ENCODE peak calls at places on chromosome 22, in eight cellular contexts. One of them, this sample, is unnamed.

GRCh38 chr22:36726007-36726380 is 22.4 kb upstream of the CACNG2 start:
- DNase-seq in neural progenitor cell: no peak
- DNase-seq in naive thymus-derived CD4-positive, alpha-beta T cell: no peak
- DNase-seq in adipocyte: no peak
- DNase-seq in neuronal stem cell: no peak
- DNase-seq in IMR-90: no peak
- DNase-seq in ovary: no peak
- DNase-seq in aorta: no peak
- DNase-seq in this sample: peak; percentile 22

GRCh38 chr22:18965526-18966421 is 29.7 kb upstream of the PRODH start:
- DNase-seq in neural progenitor cell: no peak
- DNase-seq in naive thymus-derived CD4-positive, alpha-beta T cell: no peak
- DNase-seq in adipocyte: no peak
- DNase-seq in neuronal stem cell: no peak
- DNase-seq in IMR-90: no peak
- DNase-seq in ovary: no peak
- DNase-seq in aorta: peak; percentile 26
- DNase-seq in this sample: peak; percentile 43

GRCh38 chr22:45892681-45893461 is 84.1 kb downstream of the WNT7B start:
- DNase-seq in neural progenitor cell: no peak
- DNase-seq in naive thymus-derived CD4-positive, alpha-beta T cell: no peak
- DNase-seq in adipocyte: no peak
- DNase-seq in neuronal stem cell: no peak
- DNase-seq in IMR-90: no peak
- DNase-seq in ovary: no peak
- DNase-seq in aorta: peak; percentile 27
- DNase-seq in this sample: no peak

GRCh38 chr22:24423519-24424000 is 3.8 kb upstream of the ADORA2A start:
- DNase-seq in neural progenitor cell: peak; percentile 81
- DNase-seq in naive thymus-derived CD4-positive, alpha-beta T cell: peak; percentile 75
- DNase-seq in adipocyte: peak; percentile 80
- DNase-seq in neuronal stem cell: peak; percentile 57
- DNase-seq in IMR-90: no peak
- DNase-seq in ovary: peak; percentile 56
- DNase-seq in aorta: peak; percentile 76
- DNase-seq in this sample: peak; percentile 75

GRCh38 chr22:24060375-24060788 is 49.3 kb downstream of the CABIN1 start:
- DNase-seq in neural progenitor cell: no peak
- DNase-seq in naive thymus-derived CD4-positive, alpha-beta T cell: no peak
- DNase-seq in adipocyte: peak; percentile 87
- DNase-seq in neuronal stem cell: no peak
- DNase-seq in IMR-90: peak; percentile 96
- DNase-seq in ovary: no peak
- DNase-seq in aorta: peak; percentile 65
- DNase-seq in this sample: no peak

GRCh38 chr22:46526484-46526839 is 11.0 kb downstream of the CELSR1 start:
- DNase-seq in neural progenitor cell: no peak
- DNase-seq in naive thymus-derived CD4-positive, alpha-beta T cell: no peak
- DNase-seq in adipocyte: no peak
- DNase-seq in neuronal stem cell: no peak
- DNase-seq in IMR-90: no peak
- DNase-seq in ovary: no peak
- DNase-seq in aorta: no peak
- DNase-seq in this sample: no peak

GRCh38 chr22:45242778-45243191 is 2.1 kb upstream of the KIAA0930 start:
- DNase-seq in neural progenitor cell: no peak
- DNase-seq in naive thymus-derived CD4-positive, alpha-beta T cell: no peak
- DNase-seq in adipocyte: no peak
- DNase-seq in neuronal stem cell: no peak
- DNase-seq in IMR-90: no peak
- DNase-seq in ovary: no peak
- DNase-seq in aorta: no peak
- DNase-seq in this sample: peak; percentile 58

GRCh38 chr22:48870436-48870835 is 957.2 kb downstream of the BRD1 start:
- DNase-seq in neural progenitor cell: no peak
- DNase-seq in naive thymus-derived CD4-positive, alpha-beta T cell: no peak
- DNase-seq in adipocyte: no peak
- DNase-seq in neuronal stem cell: no peak
- DNase-seq in IMR-90: no peak
- DNase-seq in ovary: no peak
- DNase-seq in aorta: no peak
- DNase-seq in this sample: peak; percentile 16

GRCh38 chr22:48649466-48649865 is 1178.2 kb downstream of the BRD1 start:
- DNase-seq in neural progenitor cell: no peak
- DNase-seq in naive thymus-derived CD4-positive, alpha-beta T cell: no peak
- DNase-seq in adipocyte: no peak
- DNase-seq in neuronal stem cell: no peak
- DNase-seq in IMR-90: no peak
- DNase-seq in ovary: no peak
- DNase-seq in aorta: no peak
- DNase-seq in this sample: no peak

GRCh38 chr22:28051091-28051786 is 132.2 kb upstream of the PITPNB start:
- DNase-seq in neural progenitor cell: peak; percentile 25
- DNase-seq in naive thymus-derived CD4-positive, alpha-beta T cell: no peak
- DNase-seq in adipocyte: no peak
- DNase-seq in neuronal stem cell: no peak
- DNase-seq in IMR-90: no peak
- DNase-seq in ovary: no peak
- DNase-seq in aorta: no peak
- DNase-seq in this sample: no peak

GRCh38 chr22:47409501-47410275 is 647.2 kb downstream of the TBC1D22A start:
- DNase-seq in neural progenitor cell: no peak
- DNase-seq in naive thymus-derived CD4-positive, alpha-beta T cell: no peak
- DNase-seq in adipocyte: no peak
- DNase-seq in neuronal stem cell: no peak
- DNase-seq in IMR-90: no peak
- DNase-seq in ovary: no peak
- DNase-seq in aorta: no peak
- DNase-seq in this sample: peak; percentile 37

GRCh38 chr22:22061085-22062077 is 78.8 kb upstream of the TOP3B start:
- DNase-seq in neural progenitor cell: no peak
- DNase-seq in naive thymus-derived CD4-positive, alpha-beta T cell: no peak
- DNase-seq in adipocyte: peak; percentile 80
- DNase-seq in neuronal stem cell: no peak
- DNase-seq in IMR-90: peak; percentile 43
- DNase-seq in ovary: peak; percentile 76
- DNase-seq in aorta: no peak
- DNase-seq in this sample: no peak

GRCh38 chr22:46107089-46107664 is 43.1 kb upstream of the PPARA start:
- DNase-seq in neural progenitor cell: no peak
- DNase-seq in naive thymus-derived CD4-positive, alpha-beta T cell: no peak
- DNase-seq in adipocyte: no peak
- DNase-seq in neuronal stem cell: no peak
- DNase-seq in IMR-90: no peak
- DNase-seq in ovary: peak; percentile 59
- DNase-seq in aorta: no peak
- DNase-seq in this sample: peak; percentile 85

DNA sequence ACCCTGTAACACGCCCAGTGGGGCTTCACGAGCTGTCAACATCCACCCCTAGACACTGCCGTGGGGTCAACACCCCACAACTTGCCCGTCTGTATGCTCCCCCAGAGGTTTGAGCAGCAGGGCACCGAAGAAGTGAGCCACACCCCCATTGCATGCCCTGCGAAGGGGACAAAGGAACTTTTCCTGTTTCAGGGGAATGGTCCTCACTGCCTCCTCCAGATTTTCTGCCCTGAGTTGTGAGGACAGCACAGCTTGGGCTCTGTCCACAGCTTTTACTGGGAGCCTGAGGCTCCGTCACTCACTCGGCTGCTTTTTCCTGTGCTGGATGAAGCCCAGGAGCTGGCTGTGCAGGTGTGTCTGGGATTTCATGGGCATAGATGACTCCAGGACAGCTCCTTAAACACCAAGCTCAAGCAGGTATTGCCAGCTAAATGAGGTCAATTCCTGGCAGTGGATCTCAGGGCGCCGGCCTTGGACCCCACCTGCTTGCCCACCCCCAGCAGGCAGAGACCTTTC is 40.2 kb upstream of the CCDC188 start:
- DNase-seq in neural progenitor cell: no peak
- DNase-seq in naive thymus-derived CD4-positive, alpha-beta T cell: no peak
- DNase-seq in adipocyte: no peak
- DNase-seq in neuronal stem cell: no peak
- DNase-seq in IMR-90: no peak
- DNase-seq in ovary: no peak
- DNase-seq in aorta: no peak
- DNase-seq in this sample: no peak
- H3K4me1 ChIP-seq in neural progenitor cell: peaks cover 9% of the 10 kb centered on the region
- H3K4me1 ChIP-seq in naive thymus-derived CD4-positive, alpha-beta T cell: no peaks in the 10 kb centered on the region
- H3K4me1 ChIP-seq in adipocyte: no peaks in the 10 kb centered on the region
- H3K4me1 ChIP-seq in neuronal stem cell: no peaks in the 10 kb centered on the region
- H3K4me1 ChIP-seq in IMR-90: no peaks in the 10 kb centered on the region
- H3K4me1 ChIP-seq in ovary: no peaks in the 10 kb centered on the region
- H3K4me1 ChIP-seq in aorta: no peaks in the 10 kb centered on the region
- H3K4me1 ChIP-seq in this sample: no peaks in the 10 kb centered on the region

GRCh38 chr22:42229455-42230149 is 40.9 kb downstream of the TCF20 start:
- DNase-seq in neural progenitor cell: no peak
- DNase-seq in naive thymus-derived CD4-positive, alpha-beta T cell: no peak
- DNase-seq in adipocyte: peak; percentile 4
- DNase-seq in neuronal stem cell: no peak
- DNase-seq in IMR-90: peak; percentile 54
- DNase-seq in ovary: peak; percentile 78
- DNase-seq in aorta: no peak
- DNase-seq in this sample: no peak

GRCh38 chr22:42233879-42234278 is 36.6 kb downstream of the TCF20 start:
- DNase-seq in neural progenitor cell: no peak
- DNase-seq in naive thymus-derived CD4-positive, alpha-beta T cell: no peak
- DNase-seq in adipocyte: no peak
- DNase-seq in neuronal stem cell: no peak
- DNase-seq in IMR-90: no peak
- DNase-seq in ovary: no peak
- DNase-seq in aorta: no peak
- DNase-seq in this sample: no peak

GRCh38 chr22:42227435-42227834 is 43.0 kb downstream of the TCF20 start:
- DNase-seq in neural progenitor cell: no peak
- DNase-seq in naive thymus-derived CD4-positive, alpha-beta T cell: no peak
- DNase-seq in adipocyte: no peak
- DNase-seq in neuronal stem cell: no peak
- DNase-seq in IMR-90: no peak
- DNase-seq in ovary: no peak
- DNase-seq in aorta: no peak
- DNase-seq in this sample: no peak

GRCh38 chr22:42231929-42232328 is 38.5 kb downstream of the TCF20 start:
- DNase-seq in neural progenitor cell: no peak
- DNase-seq in naive thymus-derived CD4-positive, alpha-beta T cell: no peak
- DNase-seq in adipocyte: no peak
- DNase-seq in neuronal stem cell: no peak
- DNase-seq in IMR-90: no peak
- DNase-seq in ovary: no peak
- DNase-seq in aorta: no peak
- DNase-seq in this sample: no peak

DNA sequence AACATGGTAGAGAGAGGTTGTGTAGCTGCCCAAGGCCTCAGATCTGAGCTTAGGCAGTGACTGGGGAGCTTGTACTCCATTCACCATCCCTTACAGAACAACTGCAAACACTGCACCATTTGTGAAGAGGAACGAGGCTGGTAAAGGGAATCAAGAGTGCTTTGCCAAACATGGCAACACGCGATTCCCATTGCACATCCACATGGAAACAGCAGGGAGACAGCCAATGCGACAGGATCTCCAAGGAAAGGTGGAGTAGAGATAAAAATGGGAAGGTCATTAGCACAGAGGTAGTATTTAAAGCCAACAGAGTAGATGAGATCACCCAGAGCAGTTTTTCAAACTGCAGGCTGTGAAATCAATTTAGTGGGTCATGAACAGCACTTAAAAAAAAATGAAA is 42.0 kb downstream of the TCF20 start:
- DNase-seq in neural progenitor cell: no peak
- DNase-seq in naive thymus-derived CD4-positive, alpha-beta T cell: no peak
- DNase-seq in adipocyte: no peak
- DNase-seq in neuronal stem cell: no peak
- DNase-seq in IMR-90: no peak
- DNase-seq in ovary: no peak
- DNase-seq in aorta: no peak
- DNase-seq in this sample: no peak
- H3K4me1 ChIP-seq in neural progenitor cell: peaks cover 5% of the 10 kb centered on the region
- H3K4me1 ChIP-seq in naive thymus-derived CD4-positive, alpha-beta T cell: peaks cover 7% of the 10 kb centered on the region
- H3K4me1 ChIP-seq in adipocyte: peaks cover 16% of the 10 kb centered on the region
- H3K4me1 ChIP-seq in neuronal stem cell: peaks cover 4% of the 10 kb centered on the region
- H3K4me1 ChIP-seq in IMR-90: peaks cover 7% of the 10 kb centered on the region
- H3K4me1 ChIP-seq in ovary: peaks cover 30% of the 10 kb centered on the region
- H3K4me1 ChIP-seq in aorta: no peaks in the 10 kb centered on the region
- H3K4me1 ChIP-seq in this sample: no peaks in the 10 kb centered on the region

DNA sequence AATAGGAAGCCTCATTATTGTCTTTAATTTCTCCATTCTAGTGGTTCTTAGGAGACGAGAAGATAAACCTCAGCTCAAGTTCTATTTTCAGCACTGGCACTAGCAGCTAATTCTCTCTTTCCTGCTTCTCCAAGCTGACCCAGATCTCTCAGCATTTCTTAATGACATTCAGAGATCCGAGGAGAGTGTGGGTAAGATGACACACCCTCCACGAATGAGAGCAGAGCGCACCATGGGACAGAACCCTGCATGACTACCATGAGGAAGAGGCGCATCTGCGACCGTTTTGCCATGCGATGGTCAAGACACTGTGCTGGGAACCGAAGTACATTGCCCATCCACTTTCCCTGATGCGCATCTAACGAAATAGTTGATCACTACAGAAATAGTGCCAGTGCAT is 241.8 kb downstream of the LARGE1 start:
- DNase-seq in neural progenitor cell: no peak
- DNase-seq in naive thymus-derived CD4-positive, alpha-beta T cell: no peak
- DNase-seq in adipocyte: no peak
- DNase-seq in neuronal stem cell: no peak
- DNase-seq in IMR-90: no peak
- DNase-seq in ovary: no peak
- DNase-seq in aorta: no peak
- DNase-seq in this sample: no peak
- H3K4me1 ChIP-seq in neural progenitor cell: peaks cover 15% of the 10 kb centered on the region
- H3K4me1 ChIP-seq in naive thymus-derived CD4-positive, alpha-beta T cell: no peaks in the 10 kb centered on the region
- H3K4me1 ChIP-seq in adipocyte: no peaks in the 10 kb centered on the region
- H3K4me1 ChIP-seq in neuronal stem cell: peaks cover 11% of the 10 kb centered on the region
- H3K4me1 ChIP-seq in IMR-90: no peaks in the 10 kb centered on the region
- H3K4me1 ChIP-seq in ovary: peaks cover 1% of the 10 kb centered on the region
- H3K4me1 ChIP-seq in aorta: no peaks in the 10 kb centered on the region
- H3K4me1 ChIP-seq in this sample: no peaks in the 10 kb centered on the region

GRCh38 chr22:33891992-33892391 is 28.3 kb downstream of the LARGE1 start:
- DNase-seq in neural progenitor cell: no peak
- DNase-seq in naive thymus-derived CD4-positive, alpha-beta T cell: no peak
- DNase-seq in adipocyte: no peak
- DNase-seq in neuronal stem cell: no peak
- DNase-seq in IMR-90: no peak
- DNase-seq in ovary: no peak
- DNase-seq in aorta: no peak
- DNase-seq in this sample: no peak

GRCh38 chr22:33894515-33894914 is 25.8 kb downstream of the LARGE1 start:
- DNase-seq in neural progenitor cell: no peak
- DNase-seq in naive thymus-derived CD4-positive, alpha-beta T cell: no peak
- DNase-seq in adipocyte: no peak
- DNase-seq in neuronal stem cell: no peak
- DNase-seq in IMR-90: no peak
- DNase-seq in ovary: no peak
- DNase-seq in aorta: no peak
- DNase-seq in this sample: no peak

GRCh38 chr22:33893486-33893885 is 26.8 kb downstream of the LARGE1 start:
- DNase-seq in neural progenitor cell: no peak
- DNase-seq in naive thymus-derived CD4-positive, alpha-beta T cell: no peak
- DNase-seq in adipocyte: no peak
- DNase-seq in neuronal stem cell: no peak
- DNase-seq in IMR-90: no peak
- DNase-seq in ovary: no peak
- DNase-seq in aorta: no peak
- DNase-seq in this sample: no peak

GRCh38 chr22:33895444-33895843 is 24.8 kb downstream of the LARGE1 start:
- DNase-seq in neural progenitor cell: no peak
- DNase-seq in naive thymus-derived CD4-positive, alpha-beta T cell: no peak
- DNase-seq in adipocyte: no peak
- DNase-seq in neuronal stem cell: no peak
- DNase-seq in IMR-90: no peak
- DNase-seq in ovary: no peak
- DNase-seq in aorta: no peak
- DNase-seq in this sample: no peak

GRCh38 chr22:33894036-33894435 is 26.2 kb downstream of the LARGE1 start:
- DNase-seq in neural progenitor cell: no peak
- DNase-seq in naive thymus-derived CD4-positive, alpha-beta T cell: no peak
- DNase-seq in adipocyte: no peak
- DNase-seq in neuronal stem cell: no peak
- DNase-seq in IMR-90: no peak
- DNase-seq in ovary: no peak
- DNase-seq in aorta: no peak
- DNase-seq in this sample: no peak
- H3K4me1 ChIP-seq in neural progenitor cell: peaks cover 26% of the 10 kb centered on the region
- H3K4me1 ChIP-seq in naive thymus-derived CD4-positive, alpha-beta T cell: no peaks in the 10 kb centered on the region
- H3K4me1 ChIP-seq in adipocyte: no peaks in the 10 kb centered on the region
- H3K4me1 ChIP-seq in neuronal stem cell: no peaks in the 10 kb centered on the region
- H3K4me1 ChIP-seq in IMR-90: peaks cover 7% of the 10 kb centered on the region
- H3K4me1 ChIP-seq in ovary: peaks cover 9% of the 10 kb centered on the region
- H3K4me1 ChIP-seq in aorta: no peaks in the 10 kb centered on the region
- H3K4me1 ChIP-seq in this sample: no peaks in the 10 kb centered on the region